ENCODE peak calls at places on chromosomes 3 and 15, in seven cellular contexts. B is IMR-90, P is endothelial cell of umbilical vein, T is H1, Y is HCT116, U is K562, Q is GM12878. M is an unnamed sample.

GRCh38 chr3:27467545-27467944 is 16.6 kb downstream of the SLC4A7 start:
- DNase-seq in B (peak; percentile 61), P (peak; percentile 70), T (no peak), Y (no peak), U (no peak), Q (no peak), M (peak; percentile 28)

GRCh38 chr3:169750665-169751064 is 14.2 kb downstream of the TERC start:
- DNase-seq in B (no peak), P (no peak), T (no peak), Y (no peak), U (no peak), Q (no peak), M (no peak)

GRCh38 chr3:110568246-110568645 is 503.4 kb upstream of the NECTIN3 start:
- DNase-seq in B (peak; percentile 94), P (peak; percentile 6), T (no peak), Y (peak; percentile 72), U (no peak), Q (no peak), M (no peak)

GRCh38 chr15:45660231-45660979 is 25.6 kb downstream of the SQOR start:
- DNase-seq in B (peak; percentile 28), P (no peak), T (no peak), Y (no peak), U (no peak), Q (no peak), M (no peak)

GRCh38 chr3:81463761-81464160 is 297.7 kb downstream of the GBE1 start:
- DNase-seq in B (no peak), P (no peak), T (no peak), Y (no peak), U (no peak), Q (no peak), M (no peak)

GRCh38 chr3:195906865-195907729 is 1.3 kb downstream of the TNK2 start:
- DNase-seq in B (peak; percentile 19), P (no peak), T (no peak), Y (no peak), U (no peak), Q (peak; percentile 76), M (no peak)

GRCh38 chr3:37532168-37532567 is 329.5 kb upstream of the CTDSPL start:
- DNase-seq in B (no peak), P (no peak), T (no peak), Y (no peak), U (no peak), Q (no peak), M (no peak)

GRCh38 chr3:57161131-57161538 is 4.0 kb downstream of the IL17RD start:
- DNase-seq in B (peak; percentile 34), P (no peak), T (no peak), Y (no peak), U (no peak), Q (no peak), M (no peak)

GRCh38 chr3:183555541-183556081 is at the start of gene KLHL6:
- DNase-seq in B (no peak), P (peak; percentile 94), T (no peak), Y (no peak), U (no peak), Q (peak; percentile 64), M (no peak)

GRCh38 chr15:95274038-95274437 is 1042.7 kb downstream of the MCTP2 start:
- DNase-seq in B (no peak), P (no peak), T (no peak), Y (no peak), U (no peak), Q (no peak), M (no peak)

GRCh38 chr3:59273976-59274375 is 224.2 kb upstream of the CFAP20DC start:
- DNase-seq in B (peak; percentile 55), P (no peak), T (no peak), Y (no peak), U (no peak), Q (no peak), M (no peak)

GRCh38 chr3:129003578-129004112 is 2.5 kb downstream of the EFCC1 start:
- DNase-seq in B (no peak), P (no peak), T (no peak), Y (peak; percentile 65), U (no peak), Q (no peak), M (peak; percentile 23)

GRCh38 chr3:132879651-132880050 is 157.4 kb upstream of the NPHP3 start:
- DNase-seq in B (no peak), P (no peak), T (peak; percentile 19), Y (no peak), U (no peak), Q (no peak), M (no peak)

GRCh38 chr15:37773111-37773860 is 161.2 kb upstream of the TMCO5A start:
- DNase-seq in B (peak; percentile 89), P (no peak), T (no peak), Y (no peak), U (no peak), Q (no peak), M (no peak)

GRCh38 chr3:147415337-147415736 is 6.2 kb downstream of the ZIC1 start:
- DNase-seq in B (no peak), P (no peak), T (no peak), Y (no peak), U (no peak), Q (no peak), M (no peak)

GRCh38 chr15:25869696-25870095 is 6.6 kb upstream of the ATP10A start:
- DNase-seq in B (no peak), P (no peak), T (no peak), Y (no peak), U (no peak), Q (no peak), M (no peak)

GRCh38 chr15:69979269-69979668 is 118.4 kb downstream of the TLE3 start:
- DNase-seq in B (peak; percentile 18), P (no peak), T (no peak), Y (no peak), U (no peak), Q (no peak), M (peak; percentile 23)

GRCh38 chr3:107676469-107677309 is 153.9 kb downstream of the BBX start:
- DNase-seq in B (peak; percentile 43), P (peak; percentile 42), T (no peak), Y (peak; percentile 4), U (no peak), Q (no peak), M (peak; percentile 31)

DNA sequence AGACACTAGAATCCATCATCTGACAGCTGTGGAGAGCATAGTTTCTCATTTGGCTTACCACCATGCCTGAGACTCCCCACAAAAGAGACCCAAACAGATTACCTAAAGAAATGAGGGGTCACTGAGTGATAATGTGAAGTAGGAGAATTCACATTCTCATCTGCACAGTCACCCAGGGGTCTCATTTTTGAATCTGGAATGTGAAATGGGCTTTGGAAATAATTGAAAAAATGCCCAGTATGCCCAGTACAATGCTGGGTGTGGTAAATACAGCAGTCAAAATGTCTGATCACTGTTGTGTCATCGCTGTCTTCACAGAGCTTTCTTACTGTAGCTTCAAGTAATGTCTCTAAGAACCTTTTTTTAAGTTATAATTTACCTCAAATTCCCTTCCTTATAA is 80.0 kb upstream of the ZBTB20 start:
- DNase-seq in B (no peak), P (no peak), T (no peak), Y (no peak), U (no peak), Q (no peak), M (no peak)
- H2AFZ ChIP-seq in B (no peak overlapping the region), P (no peak overlapping the region), T (no peak overlapping the region), Y (no peak overlapping the region), U (no peak overlapping the region), Q (no peak overlapping the region), M (no peak overlapping the region)

GRCh38 chr15:31362121-31362520 is 35.5 kb downstream of the KLF13 start:
- DNase-seq in B (no peak), P (no peak), T (no peak), Y (no peak), U (no peak), Q (no peak), M (no peak)

GRCh38 chr15:31361764-31362120 is 35.1 kb downstream of the KLF13 start:
- DNase-seq in B (no peak), P (no peak), T (no peak), Y (no peak), U (no peak), Q (no peak), M (no peak)

GRCh38 chr15:31360158-31360561 is 33.5 kb downstream of the KLF13 start:
- DNase-seq in B (no peak), P (no peak), T (no peak), Y (no peak), U (no peak), Q (no peak), M (no peak)

GRCh38 chr15:31359722-31360111 is 33.1 kb downstream of the KLF13 start:
- DNase-seq in B (no peak), P (no peak), T (no peak), Y (no peak), U (no peak), Q (no peak), M (no peak)

DNA sequence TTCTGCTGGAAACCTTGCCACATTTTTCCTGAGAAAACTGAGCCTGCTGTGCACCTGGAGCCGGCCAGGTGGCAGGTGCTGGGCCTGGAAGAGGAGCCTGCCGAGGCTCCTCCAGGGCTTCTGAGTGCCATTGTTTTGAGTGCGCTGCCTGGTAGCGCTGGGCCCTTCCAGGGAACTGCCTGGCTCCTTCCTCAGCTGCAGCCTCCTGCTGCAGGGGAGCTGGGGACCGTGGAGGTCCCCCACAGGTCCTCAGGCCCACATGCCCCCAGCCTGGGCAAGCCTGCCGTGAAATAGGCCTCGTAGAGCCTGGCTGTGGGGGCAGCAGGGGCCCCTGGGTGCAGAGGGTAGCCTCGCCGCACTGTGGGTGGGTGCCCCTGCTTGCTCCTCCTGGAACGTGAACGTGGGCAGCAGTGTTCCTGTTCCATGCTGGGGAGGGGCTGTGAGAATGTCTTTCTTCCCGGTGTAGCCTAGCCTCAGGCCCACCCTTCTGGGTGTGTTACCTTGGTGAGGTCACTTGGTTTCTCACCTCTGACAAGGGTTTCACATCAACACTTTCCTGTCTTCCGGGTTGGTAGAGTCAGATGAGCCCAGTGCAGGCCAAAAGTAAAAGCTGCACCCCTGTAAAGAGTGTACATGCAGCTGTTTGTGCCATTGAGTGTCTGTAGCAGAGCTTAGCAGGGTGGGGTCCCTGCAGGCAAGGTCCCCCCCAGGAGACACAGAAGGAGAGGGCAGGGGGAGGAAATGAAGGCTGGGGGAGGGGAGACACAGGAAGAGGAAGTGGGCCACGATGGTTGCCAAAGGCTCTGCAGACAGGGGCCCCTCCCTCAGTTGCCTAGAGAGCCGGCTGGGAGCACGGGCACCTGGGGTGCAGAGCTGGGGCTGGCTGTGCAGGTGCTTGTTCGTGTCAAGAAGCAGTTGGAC is 34.5 kb downstream of the KLF13 start:
- DNase-seq in B (no peak), P (no peak), T (no peak), Y (no peak), U (no peak), Q (no peak), M (no peak)
- TF ChIP-seq POLR2A in B (no peak), P (no peak), T (no peak), Y (no peak), U (no peak), Q (peak; percentile 54), M (no peak)

GRCh38 chr15:55527150-55527549 is 19.1 kb upstream of the DNAAF4 start:
- DNase-seq in B (no peak), P (no peak), T (no peak), Y (no peak), U (no peak), Q (no peak), M (no peak)
- H2AFZ ChIP-seq in B (peak overlapping the region; percentile 74), P (no peak overlapping the region), T (no peak overlapping the region), Y (peak overlapping the region; percentile 79), U (peak overlapping the region; percentile 95), Q (no peak overlapping the region), M (no peak overlapping the region)

DNA sequence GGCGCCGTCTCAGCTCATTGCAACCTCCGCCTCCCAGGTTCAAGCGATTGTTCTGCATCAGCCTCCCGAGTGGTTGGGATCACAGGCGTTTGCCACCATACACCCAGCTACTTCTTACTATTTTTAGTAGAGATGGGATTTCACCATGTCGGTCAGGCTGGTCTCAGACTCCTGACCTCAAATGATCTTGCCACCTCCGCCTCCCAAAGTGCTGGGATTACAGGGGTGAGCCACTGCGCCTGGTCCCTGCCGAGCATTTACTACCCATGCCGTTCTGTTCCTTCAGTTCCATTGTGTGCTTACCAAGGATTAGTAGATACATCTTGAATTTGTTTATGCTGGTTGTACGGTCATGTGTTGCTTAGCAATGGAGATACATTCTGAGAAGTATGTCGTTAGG is 10.3 kb downstream of the CHD2 start:
- DNase-seq in B (no peak), P (no peak), T (no peak), Y (no peak), U (no peak), Q (no peak), M (no peak)
- TF ChIP-seq POLR2A in B (no peak), P (no peak), T (no peak), Y (no peak), U (no peak), Q (no peak), M (no peak)

M was measured in HepG2.